ENCODE peak calls at places on chromosomes 2 and 18, in seven cellular contexts. One of them, this sample, is unnamed.

GRCh38 chr2:70388813-70389212 is 86.9 kb upstream of the FAM136A start:
- DNase-seq in mucosa of descending colon: no peak
- DNase-seq in right cardiac atrium: no peak
- DNase-seq in midbrain: no peak
- DNase-seq in cerebellar cortex: no peak
- DNase-seq in Caki2: no peak
- DNase-seq in PC-9: no peak
- DNase-seq in this sample: no peak

GRCh38 chr2:176079285-176079830 is 4.4 kb downstream of the EVX2 start:
- DNase-seq in mucosa of descending colon: no peak
- DNase-seq in right cardiac atrium: no peak
- DNase-seq in midbrain: no peak
- DNase-seq in cerebellar cortex: no peak
- DNase-seq in Caki2: no peak
- DNase-seq in PC-9: no peak
- DNase-seq in this sample: no peak

GRCh38 chr2:187550797-187551306 is 3.4 kb downstream of the TFPI start:
- DNase-seq in mucosa of descending colon: no peak
- DNase-seq in right cardiac atrium: no peak
- DNase-seq in midbrain: no peak
- DNase-seq in cerebellar cortex: no peak
- DNase-seq in Caki2: no peak
- DNase-seq in PC-9: no peak
- DNase-seq in this sample: no peak

GRCh38 chr2:233446616-233447305 is 92.5 kb downstream of the DGKD start:
- DNase-seq in mucosa of descending colon: no peak
- DNase-seq in right cardiac atrium: no peak
- DNase-seq in midbrain: no peak
- DNase-seq in cerebellar cortex: no peak
- DNase-seq in Caki2: no peak
- DNase-seq in PC-9: no peak
- DNase-seq in this sample: no peak

GRCh38 chr2:119533560-119533959 is 9.3 kb upstream of the SCTR start:
- DNase-seq in mucosa of descending colon: no peak
- DNase-seq in right cardiac atrium: no peak
- DNase-seq in midbrain: no peak
- DNase-seq in cerebellar cortex: no peak
- DNase-seq in Caki2: no peak
- DNase-seq in PC-9: no peak
- DNase-seq in this sample: no peak

GRCh38 chr2:202529389-202529788 is 105.4 kb upstream of the FAM117B start:
- DNase-seq in mucosa of descending colon: no peak
- DNase-seq in right cardiac atrium: no peak
- DNase-seq in midbrain: no peak
- DNase-seq in cerebellar cortex: no peak
- DNase-seq in Caki2: no peak
- DNase-seq in PC-9: no peak
- DNase-seq in this sample: no peak

GRCh38 chr2:189302274-189302948 is 122.8 kb upstream of the COL5A2 start:
- DNase-seq in mucosa of descending colon: no peak
- DNase-seq in right cardiac atrium: no peak
- DNase-seq in midbrain: no peak
- DNase-seq in cerebellar cortex: no peak
- DNase-seq in Caki2: no peak
- DNase-seq in PC-9: no peak
- DNase-seq in this sample: no peak

GRCh38 chr2:113309655-113310387 is 31.1 kb upstream of the PAX8 start:
- DNase-seq in mucosa of descending colon: no peak
- DNase-seq in right cardiac atrium: no peak
- DNase-seq in midbrain: no peak
- DNase-seq in cerebellar cortex: no peak
- DNase-seq in Caki2: no peak
- DNase-seq in PC-9: peak; percentile 36
- DNase-seq in this sample: no peak

GRCh38 chr2:199946836-199947235 is 8.5 kb downstream of the TYW5 start:
- DNase-seq in mucosa of descending colon: no peak
- DNase-seq in right cardiac atrium: no peak
- DNase-seq in midbrain: no peak
- DNase-seq in cerebellar cortex: no peak
- DNase-seq in Caki2: no peak
- DNase-seq in PC-9: no peak
- DNase-seq in this sample: no peak

GRCh38 chr2:218985325-218986091 is 524 bp upstream of the FEV start:
- DNase-seq in mucosa of descending colon: no peak
- DNase-seq in right cardiac atrium: no peak
- DNase-seq in midbrain: no peak
- DNase-seq in cerebellar cortex: no peak
- DNase-seq in Caki2: no peak
- DNase-seq in PC-9: no peak
- DNase-seq in this sample: no peak

GRCh38 chr2:162430323-162430722 is 86.4 kb downstream of the GCA start:
- DNase-seq in mucosa of descending colon: peak; percentile 27
- DNase-seq in right cardiac atrium: peak; percentile 12
- DNase-seq in midbrain: no peak
- DNase-seq in cerebellar cortex: no peak
- DNase-seq in Caki2: no peak
- DNase-seq in PC-9: no peak
- DNase-seq in this sample: no peak

GRCh38 chr18:80200171-80200931 is 47.0 kb downstream of the PARD6G start:
- DNase-seq in mucosa of descending colon: no peak
- DNase-seq in right cardiac atrium: no peak
- DNase-seq in midbrain: peak; percentile 75
- DNase-seq in cerebellar cortex: peak; percentile 24
- DNase-seq in Caki2: no peak
- DNase-seq in PC-9: no peak
- DNase-seq in this sample: peak; percentile 17

GRCh38 chr18:13517369-13517768 is 209.0 kb downstream of the FAM210A start:
- DNase-seq in mucosa of descending colon: no peak
- DNase-seq in right cardiac atrium: no peak
- DNase-seq in midbrain: no peak
- DNase-seq in cerebellar cortex: no peak
- DNase-seq in Caki2: no peak
- DNase-seq in PC-9: no peak
- DNase-seq in this sample: no peak

GRCh38 chr18:68438983-68439382 is 275.9 kb downstream of the TMX3 start:
- DNase-seq in mucosa of descending colon: no peak
- DNase-seq in right cardiac atrium: no peak
- DNase-seq in midbrain: no peak
- DNase-seq in cerebellar cortex: no peak
- DNase-seq in Caki2: no peak
- DNase-seq in PC-9: no peak
- DNase-seq in this sample: no peak

GRCh38 chr2:62801814-62802524 is 96.5 kb downstream of the EHBP1 start:
- DNase-seq in mucosa of descending colon: no peak
- DNase-seq in right cardiac atrium: no peak
- DNase-seq in midbrain: no peak
- DNase-seq in cerebellar cortex: no peak
- DNase-seq in Caki2: no peak
- DNase-seq in PC-9: no peak
- DNase-seq in this sample: no peak

GRCh38 chr2:124666976-124667375 is 641.9 kb downstream of the CNTNAP5 start:
- DNase-seq in mucosa of descending colon: peak; percentile 10
- DNase-seq in right cardiac atrium: no peak
- DNase-seq in midbrain: no peak
- DNase-seq in cerebellar cortex: no peak
- DNase-seq in Caki2: no peak
- DNase-seq in PC-9: no peak
- DNase-seq in this sample: no peak

GRCh38 chr2:170465241-170465640 is 249.9 kb upstream of the SP5 start:
- DNase-seq in mucosa of descending colon: no peak
- DNase-seq in right cardiac atrium: no peak
- DNase-seq in midbrain: no peak
- DNase-seq in cerebellar cortex: no peak
- DNase-seq in Caki2: no peak
- DNase-seq in PC-9: peak; percentile 75
- DNase-seq in this sample: no peak

GRCh38 chr2:209661286-209661685 is 110.3 kb upstream of the UNC80 start:
- DNase-seq in mucosa of descending colon: no peak
- DNase-seq in right cardiac atrium: no peak
- DNase-seq in midbrain: peak; percentile 54
- DNase-seq in cerebellar cortex: peak; percentile 93
- DNase-seq in Caki2: peak; percentile 38
- DNase-seq in PC-9: no peak
- DNase-seq in this sample: peak; percentile 76

GRCh38 chr2:115568643-115569042 is 1126.2 kb downstream of the DPP10 start:
- DNase-seq in mucosa of descending colon: no peak
- DNase-seq in right cardiac atrium: no peak
- DNase-seq in midbrain: no peak
- DNase-seq in cerebellar cortex: no peak
- DNase-seq in Caki2: no peak
- DNase-seq in PC-9: no peak
- DNase-seq in this sample: no peak

GRCh38 chr18:44986933-44987332 is 306.2 kb downstream of the SETBP1 start:
- DNase-seq in mucosa of descending colon: no peak
- DNase-seq in right cardiac atrium: no peak
- DNase-seq in midbrain: no peak
- DNase-seq in cerebellar cortex: no peak
- DNase-seq in Caki2: no peak
- DNase-seq in PC-9: no peak
- DNase-seq in this sample: no peak

GRCh38 chr2:23354554-23354953 is 30.4 kb upstream of the KLHL29 start:
- DNase-seq in mucosa of descending colon: no peak
- DNase-seq in right cardiac atrium: no peak
- DNase-seq in midbrain: no peak
- DNase-seq in cerebellar cortex: no peak
- DNase-seq in Caki2: no peak
- DNase-seq in PC-9: no peak
- DNase-seq in this sample: no peak

GRCh38 chr2:8855019-8855418 is 17.6 kb upstream of the KIDINS220 start:
- DNase-seq in mucosa of descending colon: no peak
- DNase-seq in right cardiac atrium: no peak
- DNase-seq in midbrain: no peak
- DNase-seq in cerebellar cortex: no peak
- DNase-seq in Caki2: no peak
- DNase-seq in PC-9: no peak
- DNase-seq in this sample: no peak

GRCh38 chr18:48835119-48835518 is 115.6 kb downstream of the SMAD7 start:
- DNase-seq in mucosa of descending colon: no peak
- DNase-seq in right cardiac atrium: peak; percentile 3
- DNase-seq in midbrain: no peak
- DNase-seq in cerebellar cortex: no peak
- DNase-seq in Caki2: no peak
- DNase-seq in PC-9: no peak
- DNase-seq in this sample: no peak

GRCh38 chr2:21317131-21317530 is 193.4 kb downstream of the TDRD15 start:
- DNase-seq in mucosa of descending colon: peak; percentile 85
- DNase-seq in right cardiac atrium: peak; percentile 44
- DNase-seq in midbrain: peak; percentile 80
- DNase-seq in cerebellar cortex: peak; percentile 23
- DNase-seq in Caki2: peak; percentile 9
- DNase-seq in PC-9: no peak
- DNase-seq in this sample: peak; percentile 3

This sample was measured in cerebellum.